ENCODE peak calls at places on chromosomes 12 and 14, in seven cellular contexts. J is Calu3; R is activated CD8-positive, alpha-beta memory T cell treated with anti-CD3 and anti-CD28 coated beads for 1 hour; O is substantia nigra; C is ELF-1; D is amniotic epithelial cell; S is GM13976. X is an unnamed sample.
A peak's percentile ranks its signal among the peaks of the same experiment; 100 is the strongest.

GRCh38 chr14:53668861-53669260 is 287.8 kb downstream of the BMP4 start:
- DNase-seq in J (no peak), R (no peak), O (no peak), C (no peak), D (peak; percentile 95), S (no peak), X (no peak)

GRCh38 chr12:128138125-128138524 is 128.8 kb upstream of the TMEM132C start:
- DNase-seq in J (no peak), R (no peak), O (no peak), C (no peak), D (no peak), S (no peak), X (no peak)

GRCh38 chr12:100826323-100826722 is 31.7 kb downstream of the ANO4 start:
- DNase-seq in J (peak; percentile 64), R (no peak), O (peak; percentile 9), C (peak; percentile 37), D (peak; percentile 13), S (no peak), X (peak; percentile 66)

GRCh38 chr14:77607741-77608302 is 8.6 kb downstream of the SPTLC2 start:
- DNase-seq in J (no peak), R (no peak), O (no peak), C (peak; percentile 19), D (no peak), S (no peak), X (no peak)

GRCh38 chr12:3213171-3213570 is 136.0 kb downstream of the TSPAN9 start:
- DNase-seq in J (no peak), R (no peak), O (no peak), C (no peak), D (no peak), S (no peak), X (no peak)

GRCh38 chr14:73712071-73712506 is 2.1 kb downstream of the PNMA1 start:
- DNase-seq in J (no peak), R (no peak), O (no peak), C (no peak), D (no peak), S (no peak), X (no peak)

GRCh38 chr12:21998295-21998694 is 47.7 kb upstream of the CMAS start:
- DNase-seq in J (no peak), R (no peak), O (no peak), C (no peak), D (no peak), S (no peak), X (no peak)

GRCh38 chr14:72644038-72644437 is 249.9 kb downstream of the DPF3 start:
- DNase-seq in J (no peak), R (no peak), O (no peak), C (no peak), D (no peak), S (no peak), X (no peak)

GRCh38 chr12:104605685-104606084 is 148.9 kb downstream of the CHST11 start:
- DNase-seq in J (no peak), R (no peak), O (no peak), C (peak; percentile 80), D (peak; percentile 43), S (no peak), X (peak; percentile 51)

GRCh38 chr14:73726025-73726961 is 12.1 kb upstream of the PNMA1 start:
- DNase-seq in J (no peak), R (no peak), O (no peak), C (no peak), D (no peak), S (no peak), X (no peak)

GRCh38 chr12:52515927-52516831 is 4.0 kb downstream of the KRT5 start:
- DNase-seq in J (no peak), R (no peak), O (no peak), C (no peak), D (peak; percentile 84), S (no peak), X (no peak)

GRCh38 chr12:64890873-64891468 is 66.5 kb downstream of the TBC1D30 start:
- DNase-seq in J (peak; percentile 19), R (no peak), O (no peak), C (peak; percentile 51), D (peak; percentile 58), S (peak; percentile 52), X (no peak)

GRCh38 chr12:93419388-93420034 is 22.2 kb downstream of the UBE2N start:
- DNase-seq in J (no peak), R (no peak), O (no peak), C (no peak), D (peak; percentile 70), S (no peak), X (no peak)

GRCh38 chr12:22406622-22407021 is 72.1 kb upstream of the ST8SIA1 start:
- DNase-seq in J (no peak), R (no peak), O (no peak), C (no peak), D (no peak), S (no peak), X (no peak)